ENCODE peak calls at places on chromosomes 12 and 14, in six cellular contexts. One of them, this sample, is unnamed.

GRCh38 chr14:90759370-90760054 is 56.7 kb downstream of the TTC7B start:
- DNase-seq in transverse colon: no peak
- DNase-seq in Peyer's patch: no peak
- DNase-seq in ovary: no peak
- DNase-seq in A549: no peak
- DNase-seq in RWPE1: no peak
- DNase-seq in this sample: no peak

GRCh38 chr12:52976574-52977071 is 27.7 kb downstream of the KRT18 start:
- DNase-seq in transverse colon: no peak
- DNase-seq in Peyer's patch: no peak
- DNase-seq in ovary: no peak
- DNase-seq in A549: peak
- DNase-seq in RWPE1: no peak
- DNase-seq in this sample: no peak

GRCh38 chr12:34402899-34403705 is 380.8 kb downstream of the ALG10 start:
- DNase-seq in transverse colon: peak
- DNase-seq in Peyer's patch: peak
- DNase-seq in ovary: peak
- DNase-seq in A549: no peak
- DNase-seq in RWPE1: no peak
- DNase-seq in this sample: peak

GRCh38 chr14:68507544-68508081 is 285.3 kb downstream of the ZFP36L1 start:
- DNase-seq in transverse colon: no peak
- DNase-seq in Peyer's patch: no peak
- DNase-seq in ovary: no peak
- DNase-seq in A549: no peak
- DNase-seq in RWPE1: no peak
- DNase-seq in this sample: no peak

GRCh38 chr14:102205560-102205959 is 65.9 kb downstream of the WDR20 start:
- DNase-seq in transverse colon: no peak
- DNase-seq in Peyer's patch: no peak
- DNase-seq in ovary: no peak
- DNase-seq in A549: no peak
- DNase-seq in RWPE1: no peak
- DNase-seq in this sample: peak

GRCh38 chr12:32302218-32302826 is 97.0 kb upstream of the FGD4 start:
- DNase-seq in transverse colon: peak
- DNase-seq in Peyer's patch: no peak
- DNase-seq in ovary: no peak
- DNase-seq in A549: no peak
- DNase-seq in RWPE1: peak
- DNase-seq in this sample: no peak

GRCh38 chr14:63426838-63427237 is 108.1 kb upstream of the GPHB5 start:
- DNase-seq in transverse colon: no peak
- DNase-seq in Peyer's patch: no peak
- DNase-seq in ovary: no peak
- DNase-seq in A549: no peak
- DNase-seq in RWPE1: no peak
- DNase-seq in this sample: no peak

GRCh38 chr12:110790301-110790700 is 47.6 kb upstream of the PPP1CC start:
- DNase-seq in transverse colon: no peak
- DNase-seq in Peyer's patch: no peak
- DNase-seq in ovary: no peak
- DNase-seq in A549: no peak
- DNase-seq in RWPE1: no peak
- DNase-seq in this sample: no peak

GRCh38 chr14:75335588-75335987 is 57.0 kb downstream of the FOS start:
- DNase-seq in transverse colon: no peak
- DNase-seq in Peyer's patch: no peak
- DNase-seq in ovary: no peak
- DNase-seq in A549: no peak
- DNase-seq in RWPE1: no peak
- DNase-seq in this sample: peak

GRCh38 chr12:48956279-48957140 is 777 bp downstream of the ARF3 start:
- DNase-seq in transverse colon: peak
- DNase-seq in Peyer's patch: peak
- DNase-seq in ovary: peak
- DNase-seq in A549: peak
- DNase-seq in RWPE1: peak
- DNase-seq in this sample: peak

GRCh38 chr14:52399886-52400599 is 85.9 kb downstream of the PTGER2 start:
- DNase-seq in transverse colon: peak
- DNase-seq in Peyer's patch: no peak
- DNase-seq in ovary: no peak
- DNase-seq in A549: no peak
- DNase-seq in RWPE1: no peak
- DNase-seq in this sample: no peak

GRCh38 chr12:132851465-132851864 is 22.8 kb upstream of the GOLGA3 start:
- DNase-seq in transverse colon: no peak
- DNase-seq in Peyer's patch: no peak
- DNase-seq in ovary: no peak
- DNase-seq in A549: no peak
- DNase-seq in RWPE1: no peak
- DNase-seq in this sample: no peak

GRCh38 chr12:120183211-120183631 is 11.3 kb downstream of the GCN1 start:
- DNase-seq in transverse colon: no peak
- DNase-seq in Peyer's patch: no peak
- DNase-seq in ovary: no peak
- DNase-seq in A549: no peak
- DNase-seq in RWPE1: no peak
- DNase-seq in this sample: no peak

GRCh38 chr14:52325126-52325525 is 11.0 kb downstream of the PTGER2 start:
- DNase-seq in transverse colon: no peak
- DNase-seq in Peyer's patch: no peak
- DNase-seq in ovary: no peak
- DNase-seq in A549: no peak
- DNase-seq in RWPE1: no peak
- DNase-seq in this sample: no peak

GRCh38 chr14:69002069-69002468 is 23.0 kb upstream of the ACTN1 start:
- DNase-seq in transverse colon: peak
- DNase-seq in Peyer's patch: no peak
- DNase-seq in ovary: no peak
- DNase-seq in A549: peak
- DNase-seq in RWPE1: no peak
- DNase-seq in this sample: no peak

GRCh38 chr12:128687851-128688250 is 135.9 kb downstream of the SLC15A4 start:
- DNase-seq in transverse colon: no peak
- DNase-seq in Peyer's patch: no peak
- DNase-seq in ovary: no peak
- DNase-seq in A549: no peak
- DNase-seq in RWPE1: no peak
- DNase-seq in this sample: no peak

GRCh38 chr12:126915309-126915708 is 1351.7 kb upstream of the TMEM132C start:
- DNase-seq in transverse colon: no peak
- DNase-seq in Peyer's patch: no peak
- DNase-seq in ovary: no peak
- DNase-seq in A549: no peak
- DNase-seq in RWPE1: no peak
- DNase-seq in this sample: no peak

GRCh38 chr12:96810057-96810456 is 97.0 kb upstream of the NEDD1 start:
- DNase-seq in transverse colon: no peak
- DNase-seq in Peyer's patch: no peak
- DNase-seq in ovary: no peak
- DNase-seq in A549: peak
- DNase-seq in RWPE1: no peak
- DNase-seq in this sample: no peak

GRCh38 chr12:59973515-59973914 is 377.7 kb downstream of the SLC16A7 start:
- DNase-seq in transverse colon: no peak
- DNase-seq in Peyer's patch: no peak
- DNase-seq in ovary: no peak
- DNase-seq in A549: no peak
- DNase-seq in RWPE1: peak
- DNase-seq in this sample: no peak

GRCh38 chr12:125128806-125129571 is 63.8 kb downstream of the AACS start:
- DNase-seq in transverse colon: no peak
- DNase-seq in Peyer's patch: no peak
- DNase-seq in ovary: no peak
- DNase-seq in A549: no peak
- DNase-seq in RWPE1: no peak
- DNase-seq in this sample: no peak

GRCh38 chr14:68682166-68683103 is 110.4 kb downstream of the ZFP36L1 start:
- DNase-seq in transverse colon: peak
- DNase-seq in Peyer's patch: no peak
- DNase-seq in ovary: peak
- DNase-seq in A549: peak
- DNase-seq in RWPE1: peak
- DNase-seq in this sample: peak

GRCh38 chr14:39268393-39268792 is 34.7 kb downstream of the MIA2 start:
- DNase-seq in transverse colon: no peak
- DNase-seq in Peyer's patch: no peak
- DNase-seq in ovary: no peak
- DNase-seq in A549: peak
- DNase-seq in RWPE1: no peak
- DNase-seq in this sample: no peak

GRCh38 chr14:51862171-51862838 is 1.9 kb downstream of the GNG2 start:
- DNase-seq in transverse colon: no peak
- DNase-seq in Peyer's patch: no peak
- DNase-seq in ovary: no peak
- DNase-seq in A549: no peak
- DNase-seq in RWPE1: no peak
- DNase-seq in this sample: no peak

GRCh38 chr14:95489163-95489887 is 27.1 kb downstream of the SYNE3 start:
- DNase-seq in transverse colon: no peak
- DNase-seq in Peyer's patch: no peak
- DNase-seq in ovary: no peak
- DNase-seq in A549: no peak
- DNase-seq in RWPE1: no peak
- DNase-seq in this sample: no peak

GRCh38 chr12:89497005-89497404 is 27.6 kb downstream of the GALNT4 start:
- DNase-seq in transverse colon: no peak
- DNase-seq in Peyer's patch: no peak
- DNase-seq in ovary: no peak
- DNase-seq in A549: no peak
- DNase-seq in RWPE1: no peak
- DNase-seq in this sample: no peak

GRCh38 chr12:14618990-14619389 is 51.3 kb upstream of the PLBD1 start:
- DNase-seq in transverse colon: no peak
- DNase-seq in Peyer's patch: no peak
- DNase-seq in ovary: no peak
- DNase-seq in A549: peak
- DNase-seq in RWPE1: peak
- DNase-seq in this sample: no peak

GRCh38 chr12:46439793-46440511 is 67.4 kb upstream of the SLC38A2 start:
- DNase-seq in transverse colon: no peak
- DNase-seq in Peyer's patch: no peak
- DNase-seq in ovary: no peak
- DNase-seq in A549: peak
- DNase-seq in RWPE1: no peak
- DNase-seq in this sample: no peak

GRCh38 chr14:32620303-32620702 is 291.2 kb downstream of the AKAP6 start:
- DNase-seq in transverse colon: no peak
- DNase-seq in Peyer's patch: no peak
- DNase-seq in ovary: no peak
- DNase-seq in A549: no peak
- DNase-seq in RWPE1: no peak
- DNase-seq in this sample: no peak

GRCh38 chr14:32621585-32621984 is 292.5 kb downstream of the AKAP6 start:
- DNase-seq in transverse colon: no peak
- DNase-seq in Peyer's patch: no peak
- DNase-seq in ovary: no peak
- DNase-seq in A549: no peak
- DNase-seq in RWPE1: no peak
- DNase-seq in this sample: no peak

GRCh38 chr14:32622742-32623141 is 293.6 kb downstream of the AKAP6 start:
- DNase-seq in transverse colon: no peak
- DNase-seq in Peyer's patch: no peak
- DNase-seq in ovary: no peak
- DNase-seq in A549: no peak
- DNase-seq in RWPE1: no peak
- DNase-seq in this sample: no peak

GRCh38 chr14:32618991-32619390 is 289.9 kb downstream of the AKAP6 start:
- DNase-seq in transverse colon: no peak
- DNase-seq in Peyer's patch: no peak
- DNase-seq in ovary: no peak
- DNase-seq in A549: no peak
- DNase-seq in RWPE1: no peak
- DNase-seq in this sample: no peak

DNA sequence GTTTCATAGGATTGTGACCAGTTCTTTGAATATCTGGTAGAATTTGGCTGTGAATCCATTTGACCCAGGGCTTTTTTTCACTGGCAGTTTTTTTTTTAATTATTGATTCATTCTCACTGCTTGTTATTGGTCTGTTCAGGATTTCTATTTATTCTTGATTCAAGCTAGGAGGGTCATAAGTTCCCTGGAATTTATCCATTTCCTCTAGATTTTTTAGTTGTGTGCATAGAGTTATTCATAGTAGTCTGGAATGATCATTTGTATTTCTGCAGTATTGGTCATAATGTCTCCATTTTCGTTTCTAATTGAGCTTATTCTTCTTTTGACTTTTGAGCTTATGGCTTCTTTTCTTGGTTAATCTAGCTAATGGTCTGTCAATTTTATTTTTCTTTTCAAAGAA is 291.6 kb downstream of the AKAP6 start:
- DNase-seq in transverse colon: no peak
- DNase-seq in Peyer's patch: no peak
- DNase-seq in ovary: no peak
- DNase-seq in A549: no peak
- DNase-seq in RWPE1: no peak
- DNase-seq in this sample: no peak
- H3K27ac ChIP-seq in transverse colon: no peak
- H3K27ac ChIP-seq in Peyer's patch: no peak
- H3K27ac ChIP-seq in ovary: no peak
- H3K27ac ChIP-seq in A549: no peak
- H3K27ac ChIP-seq in RWPE1: no peak
- H3K27ac ChIP-seq in this sample: no peak

GRCh38 chr12:51746416-51746815 is 102.1 kb downstream of the FIGNL2 start:
- DNase-seq in transverse colon: no peak
- DNase-seq in Peyer's patch: no peak
- DNase-seq in ovary: no peak
- DNase-seq in A549: no peak
- DNase-seq in RWPE1: no peak
- DNase-seq in this sample: no peak
- H3K27ac ChIP-seq in transverse colon: no peak
- H3K27ac ChIP-seq in Peyer's patch: no peak
- H3K27ac ChIP-seq in ovary: no peak
- H3K27ac ChIP-seq in A549: no peak
- H3K27ac ChIP-seq in RWPE1: no peak
- H3K27ac ChIP-seq in this sample: no peak

DNA sequence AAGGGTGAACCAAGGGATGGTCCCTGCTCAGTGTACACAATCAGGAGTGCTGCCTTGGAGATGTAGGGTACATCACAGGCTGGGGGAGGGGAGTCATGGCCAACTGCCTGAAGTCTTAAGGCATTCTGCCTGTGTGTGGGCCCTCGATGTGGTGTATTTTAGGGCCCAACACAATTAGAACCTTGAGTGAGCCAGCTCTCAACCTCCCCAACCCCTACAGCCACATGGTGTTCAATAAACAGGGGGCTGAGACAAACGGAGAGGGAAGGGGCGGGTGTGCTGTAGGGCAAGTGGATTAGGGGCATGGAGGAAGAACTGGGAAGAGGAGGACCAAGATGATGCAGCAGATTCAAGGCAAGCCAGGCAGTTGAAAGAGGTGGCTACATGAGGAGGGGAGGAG is 8.6 kb upstream of the CHD4 start:
- DNase-seq in transverse colon: no peak
- DNase-seq in Peyer's patch: no peak
- DNase-seq in ovary: no peak
- DNase-seq in A549: no peak
- DNase-seq in RWPE1: no peak
- DNase-seq in this sample: no peak
- H3K27ac ChIP-seq in transverse colon: peak
- H3K27ac ChIP-seq in Peyer's patch: no peak
- H3K27ac ChIP-seq in ovary: peak
- H3K27ac ChIP-seq in A549: no peak
- H3K27ac ChIP-seq in RWPE1: peak
- H3K27ac ChIP-seq in this sample: peak

GRCh38 chr12:54217774-54218221 is 29.0 kb upstream of the SMUG1 start:
- DNase-seq in transverse colon: peak
- DNase-seq in Peyer's patch: no peak
- DNase-seq in ovary: peak
- DNase-seq in A549: no peak
- DNase-seq in RWPE1: no peak
- DNase-seq in this sample: no peak
- H3K27ac ChIP-seq in transverse colon: no peak
- H3K27ac ChIP-seq in Peyer's patch: peak
- H3K27ac ChIP-seq in ovary: no peak
- H3K27ac ChIP-seq in A549: peak
- H3K27ac ChIP-seq in RWPE1: peak
- H3K27ac ChIP-seq in this sample: no peak

This sample was measured in sigmoid colon.